ENCODE peak calls at places on chromosomes 6 and 20, in eight cellular contexts. X is central memory CD8-positive, alpha-beta T cell; K is activated T-cell treated with anti-CD3 and anti-CD28 coated beads, Interleukin-2, amount 50 U/mL, for 72 hours; J is left cardiac atrium; E is T-helper 17 cell; F is activated B cell treated with CpG ODN at 0.5 μM for 24 hours; R is CD8-positive, alpha-beta T cell; M is lower lobe of right lung. C is an unnamed sample.

GRCh38 chr6:139490482-139490881 is 116.0 kb upstream of the CITED2 start:
- ATAC-seq in X (peak; percentile 92), K (peak; percentile 29), J (no peak), E (peak; percentile 76), F (peak; percentile 5), R (peak; percentile 58), M (peak; percentile 50), C (peak; percentile 54)

GRCh38 chr20:38337561-38338140 is 8.6 kb upstream of the LBP start:
- ATAC-seq in X (no peak), K (peak; percentile 41), J (no peak), E (no peak), F (no peak), R (no peak), M (peak; percentile 53), C (no peak)

GRCh38 chr6:108627692-108628565 is 67.2 kb downstream of the FOXO3 start:
- ATAC-seq in X (no peak), K (peak; percentile 38), J (no peak), E (no peak), F (no peak), R (no peak), M (no peak), C (no peak)

GRCh38 chr6:150304421-150304820 is 64.4 kb upstream of the IYD start:
- ATAC-seq in X (no peak), K (no peak), J (no peak), E (no peak), F (no peak), R (no peak), M (no peak), C (no peak)

GRCh38 chr20:37575884-37576283 is 48.2 kb upstream of the BLCAP start:
- ATAC-seq in X (no peak), K (no peak), J (no peak), E (no peak), F (peak; percentile 70), R (no peak), M (no peak), C (peak; percentile 85)

GRCh38 chr6:73523434-73524123 is 2.7 kb upstream of the EEF1A1 start:
- ATAC-seq in X (peak; percentile 25), K (peak; percentile 48), J (no peak), E (peak; percentile 32), F (peak; percentile 30), R (peak; percentile 19), M (peak; percentile 35), C (peak; percentile 70)

GRCh38 chr6:18596529-18596835 is 209.3 kb downstream of the RNF144B start:
- ATAC-seq in X (no peak), K (no peak), J (no peak), E (no peak), F (no peak), R (no peak), M (no peak), C (no peak)

GRCh38 chr6:32867559-32868256 is 13.7 kb downstream of the PSMB9 start:
- ATAC-seq in X (peak; percentile 31), K (peak; percentile 49), J (no peak), E (peak; percentile 39), F (peak; percentile 15), R (peak; percentile 19), M (no peak), C (peak; percentile 25)

GRCh38 chr6:64803470-64804166 is 903.4 kb downstream of the EYS start:
- ATAC-seq in X (no peak), K (no peak), J (no peak), E (no peak), F (no peak), R (no peak), M (no peak), C (peak; percentile 24)

GRCh38 chr20:12305555-12305954 is 387.9 kb downstream of the BTBD3 start:
- ATAC-seq in X (no peak), K (no peak), J (peak; percentile 74), E (no peak), F (no peak), R (no peak), M (no peak), C (no peak)

GRCh38 chr20:11585752-11586352 is 331.8 kb upstream of the BTBD3 start:
- ATAC-seq in X (no peak), K (no peak), J (no peak), E (no peak), F (no peak), R (no peak), M (no peak), C (no peak)

GRCh38 chr6:33343953-33344611 is 26.5 kb upstream of the ZBTB22 start:
- ATAC-seq in X (peak; percentile 79), K (peak; percentile 67), J (peak; percentile 81), E (peak; percentile 79), F (peak; percentile 84), R (peak; percentile 70), M (peak; percentile 59), C (peak; percentile 93)

GRCh38 chr6:158242071-158242606 is 70.1 kb upstream of the TULP4 start:
- ATAC-seq in X (peak; percentile 24), K (no peak), J (no peak), E (peak; percentile 20), F (no peak), R (peak; percentile 17), M (peak; percentile 23), C (no peak)

GRCh38 chr6:166989427-166990034 is 9.7 kb upstream of the CEP43 start:
- ATAC-seq in X (no peak), K (no peak), J (peak; percentile 50), E (peak; percentile 92), F (peak; percentile 99), R (peak; percentile 82), M (peak; percentile 62), C (peak; percentile 76)

GRCh38 chr20:45927071-45927878 is 7.2 kb upstream of the PCIF1 start:
- ATAC-seq in X (no peak), K (no peak), J (no peak), E (no peak), F (no peak), R (no peak), M (no peak), C (no peak)

GRCh38 chr6:162965366-162965765 is 237.6 kb downstream of the PACRG start:
- ATAC-seq in X (no peak), K (no peak), J (no peak), E (no peak), F (no peak), R (no peak), M (no peak), C (no peak)

GRCh38 chr20:41361757-41362747 is 4.6 kb downstream of the EMILIN3 start:
- ATAC-seq in X (no peak), K (no peak), J (peak; percentile 34), E (no peak), F (no peak), R (no peak), M (no peak), C (no peak)

GRCh38 chr6:38100380-38100779 is 280.9 kb downstream of the ZFAND3 start:
- ATAC-seq in X (no peak), K (peak; percentile 67), J (no peak), E (no peak), F (no peak), R (no peak), M (no peak), C (no peak)

GRCh38 chr6:142336183-142336582 is 34.4 kb downstream of the ADGRG6 start:
- ATAC-seq in X (no peak), K (no peak), J (no peak), E (no peak), F (no peak), R (no peak), M (no peak), C (no peak)

GRCh38 chr20:39188264-39188765 is 226.2 kb downstream of the DHX35 start:
- ATAC-seq in X (no peak), K (no peak), J (no peak), E (no peak), F (no peak), R (no peak), M (no peak), C (no peak)

GRCh38 chr6:19925533-19925932 is 88.4 kb downstream of the ID4 start:
- ATAC-seq in X (no peak), K (no peak), J (no peak), E (no peak), F (no peak), R (no peak), M (no peak), C (no peak)

GRCh38 chr6:2346078-2346477 is 100.7 kb upstream of the GMDS start:
- ATAC-seq in X (no peak), K (no peak), J (no peak), E (no peak), F (no peak), R (no peak), M (no peak), C (no peak)

GRCh38 chr6:150580489-150580888 is 19.2 kb upstream of the PLEKHG1 start:
- ATAC-seq in X (no peak), K (no peak), J (no peak), E (no peak), F (no peak), R (no peak), M (no peak), C (no peak)

GRCh38 chr20:57840504-57841296 is 130.9 kb upstream of the PMEPA1 start:
- ATAC-seq in X (no peak), K (no peak), J (no peak), E (no peak), F (no peak), R (no peak), M (no peak), C (no peak)

GRCh38 chr6:37827603-37828265 is 8.2 kb downstream of the ZFAND3 start:
- ATAC-seq in X (no peak), K (no peak), J (no peak), E (no peak), F (no peak), R (no peak), M (no peak), C (no peak)

GRCh38 chr6:44043036-44043478 is 84.2 kb downstream of the MRPL14 start:
- ATAC-seq in X (no peak), K (no peak), J (no peak), E (no peak), F (no peak), R (no peak), M (no peak), C (no peak)

C was measured in stimulated activated memory B cell treated with anti-CD40 and anti-IgM and Interleukin-4, amounts not matched to agents 10 μg/mL and 1 μg/mL and 100 μg/mL, for 72 hours.